ENCODE peak calls at places on chromosomes 3 and 15, in five cellular contexts. Q is brain microvascular endothelial cell, O is hepatocyte, B is Peyer's patch, A is uterus. E is an unnamed sample.

GRCh38 chr15:53193149-53193548 is 403.0 kb upstream of the ONECUT1 start:
- DNase-seq in Q (no peak), O (peak), B (no peak), A (no peak), E (no peak)

GRCh38 chr3:64344721-64345207 is 119.5 kb upstream of the PRICKLE2 start:
- DNase-seq in Q (peak), O (peak), B (no peak), A (peak), E (no peak)

GRCh38 chr3:189204467-189204866 is 32.7 kb downstream of the TPRG1 start:
- DNase-seq in Q (no peak), O (no peak), B (no peak), A (no peak), E (no peak)

GRCh38 chr15:100029045-100029444 is 295.8 kb upstream of the LYSMD4 start:
- DNase-seq in Q (no peak), O (no peak), B (no peak), A (no peak), E (no peak)

GRCh38 chr15:79283252-79284048 is 928 bp downstream of the ANKRD34C start:
- DNase-seq in Q (peak), O (peak), B (no peak), A (no peak), E (peak)

GRCh38 chr15:45630958-45631691 is 3.7 kb upstream of the SQOR start:
- DNase-seq in Q (peak), O (peak), B (no peak), A (peak), E (no peak)

GRCh38 chr3:158625881-158626280 is 18.4 kb upstream of the GFM1 start:
- DNase-seq in Q (no peak), O (no peak), B (no peak), A (no peak), E (no peak)

GRCh38 chr3:33064929-33065328 is 32.0 kb downstream of the GLB1 start:
- DNase-seq in Q (no peak), O (no peak), B (no peak), A (no peak), E (no peak)

GRCh38 chr15:82133251-82133650 is 87.4 kb upstream of the MEX3B start:
- DNase-seq in Q (no peak), O (no peak), B (no peak), A (no peak), E (no peak)

GRCh38 chr15:29127506-29128430 is 141.9 kb downstream of the NSMCE3 start:
- DNase-seq in Q (no peak), O (no peak), B (no peak), A (no peak), E (no peak)

GRCh38 chr3:66181764-66182163 is 39.0 kb upstream of the SLC25A26 start:
- DNase-seq in Q (no peak), O (no peak), B (no peak), A (no peak), E (no peak)

GRCh38 chr3:126834596-126835471 is 130.8 kb downstream of the CHCHD6 start:
- DNase-seq in Q (no peak), O (no peak), B (no peak), A (no peak), E (no peak)

GRCh38 chr3:49534581-49535495 is 19.4 kb upstream of the BSN start:
- DNase-seq in Q (no peak), O (peak), B (no peak), A (no peak), E (peak)

GRCh38 chr15:40282870-40283614 is at the start of gene ANKRD63:
- DNase-seq in Q (no peak), O (no peak), B (peak), A (no peak), E (no peak)

GRCh38 chr15:82613764-82614163 is 33.4 kb downstream of the CPEB1 start:
- DNase-seq in Q (no peak), O (no peak), B (no peak), A (peak), E (no peak)

GRCh38 chr3:170726976-170727661 is 141.2 kb upstream of the SLC7A14 start:
- DNase-seq in Q (peak), O (no peak), B (no peak), A (no peak), E (no peak)

GRCh38 chr3:41710646-41711388 is 251.1 kb downstream of the ULK4 start:
- DNase-seq in Q (peak), O (no peak), B (no peak), A (no peak), E (no peak)

GRCh38 chr3:129196601-129197000 is 12.9 kb upstream of the CNBP start:
- DNase-seq in Q (no peak), O (no peak), B (no peak), A (no peak), E (no peak)

GRCh38 chr3:43217633-43218032 is 68.7 kb upstream of the SNRK start:
- DNase-seq in Q (no peak), O (no peak), B (no peak), A (no peak), E (no peak)

GRCh38 chr3:64954995-64955636 is 267.3 kb upstream of the ADAMTS9 start:
- DNase-seq in Q (no peak), O (no peak), B (no peak), A (no peak), E (no peak)

GRCh38 chr3:73868688-73869315 is 244.1 kb upstream of the PDZRN3 start:
- DNase-seq in Q (peak), O (peak), B (no peak), A (no peak), E (no peak)

GRCh38 chr3:46083956-46084355 is 56.7 kb upstream of the XCR1 start:
- DNase-seq in Q (no peak), O (no peak), B (no peak), A (no peak), E (no peak)

GRCh38 chr3:8900065-8900464 is 63.2 kb downstream of the RAD18 start:
- DNase-seq in Q (no peak), O (no peak), B (no peak), A (no peak), E (no peak)

GRCh38 chr3:117526485-117527079 is 817.0 kb downstream of the TUSC7 start:
- DNase-seq in Q (peak), O (peak), B (no peak), A (no peak), E (peak)

GRCh38 chr3:108554913-108555571 is 34.2 kb downstream of the CIP2A start:
- DNase-seq in Q (no peak), O (no peak), B (no peak), A (no peak), E (no peak)

DNA sequence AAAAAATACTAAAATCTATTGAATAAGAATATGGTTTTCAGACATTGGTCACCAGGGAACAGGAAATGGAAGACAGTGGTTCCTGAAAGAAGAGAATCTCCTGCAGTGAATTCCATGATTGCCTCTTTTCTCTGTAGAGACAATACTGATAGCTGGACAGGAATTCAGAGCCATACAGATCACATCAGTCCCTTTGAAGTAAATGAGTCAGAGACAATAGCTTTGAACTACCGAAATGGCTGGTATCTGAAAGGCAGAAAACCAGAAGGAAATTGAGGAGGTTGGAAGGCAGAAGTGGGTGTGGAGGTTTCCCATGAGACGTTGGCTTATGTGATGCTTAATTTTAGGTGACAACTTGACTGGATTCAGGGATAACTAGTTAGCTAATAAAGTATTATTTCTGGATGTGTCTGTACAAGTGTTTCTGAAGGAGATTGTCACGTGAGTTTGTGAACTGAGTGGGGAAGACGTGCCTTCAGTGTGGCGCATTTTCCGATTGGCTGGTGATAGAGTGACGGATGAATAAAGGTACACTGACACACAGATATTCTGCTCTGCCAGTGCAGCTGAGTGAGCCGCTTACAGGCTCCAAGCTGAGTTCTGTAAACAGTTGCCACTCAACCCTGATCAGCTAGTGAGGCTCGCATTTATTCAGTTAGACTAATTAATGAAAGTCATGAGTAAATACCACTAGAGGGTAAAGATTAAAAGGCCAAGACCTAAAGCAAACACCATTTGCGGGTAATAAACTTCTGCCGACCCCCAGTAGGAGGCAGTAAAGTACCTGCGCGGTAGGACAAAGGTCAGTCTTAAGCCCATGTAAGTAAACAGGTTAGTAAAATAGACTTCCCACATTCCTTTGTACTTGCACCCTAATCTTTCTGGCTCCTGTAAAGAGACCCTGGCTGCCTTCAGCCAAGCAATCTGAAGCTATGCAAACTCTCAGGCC is 1298.6 kb downstream of the SI start:
- DNase-seq in Q (no peak), O (peak), B (no peak), A (no peak), E (no peak)
- TF ChIP-seq CTCF in Q (no peak), O (peak), B (no peak), A (no peak), E (no peak)

GRCh38 chr15:34757262-34757661 is 2.5 kb upstream of the GJD2 start:
- DNase-seq in Q (no peak), O (no peak), B (no peak), A (no peak), E (no peak)

GRCh38 chr15:34754171-34754580 is 622 bp downstream of the GJD2 start:
- DNase-seq in Q (no peak), O (no peak), B (no peak), A (no peak), E (no peak)

GRCh38 chr15:34755419-34755773 is 598 bp upstream of the GJD2 start:
- DNase-seq in Q (no peak), O (no peak), B (no peak), A (no peak), E (no peak)

GRCh38 chr15:34753236-34753894 is 1.4 kb downstream of the GJD2 start:
- DNase-seq in Q (peak), O (peak), B (no peak), A (no peak), E (no peak)

GRCh38 chr15:34754674-34755418 is at the start of gene GJD2:
- DNase-seq in Q (no peak), O (peak), B (no peak), A (no peak), E (no peak)
- H3K4me3 ChIP-seq in Q (no peak), O (peak), B (no peak), A (no peak), E (peak)

DNA sequence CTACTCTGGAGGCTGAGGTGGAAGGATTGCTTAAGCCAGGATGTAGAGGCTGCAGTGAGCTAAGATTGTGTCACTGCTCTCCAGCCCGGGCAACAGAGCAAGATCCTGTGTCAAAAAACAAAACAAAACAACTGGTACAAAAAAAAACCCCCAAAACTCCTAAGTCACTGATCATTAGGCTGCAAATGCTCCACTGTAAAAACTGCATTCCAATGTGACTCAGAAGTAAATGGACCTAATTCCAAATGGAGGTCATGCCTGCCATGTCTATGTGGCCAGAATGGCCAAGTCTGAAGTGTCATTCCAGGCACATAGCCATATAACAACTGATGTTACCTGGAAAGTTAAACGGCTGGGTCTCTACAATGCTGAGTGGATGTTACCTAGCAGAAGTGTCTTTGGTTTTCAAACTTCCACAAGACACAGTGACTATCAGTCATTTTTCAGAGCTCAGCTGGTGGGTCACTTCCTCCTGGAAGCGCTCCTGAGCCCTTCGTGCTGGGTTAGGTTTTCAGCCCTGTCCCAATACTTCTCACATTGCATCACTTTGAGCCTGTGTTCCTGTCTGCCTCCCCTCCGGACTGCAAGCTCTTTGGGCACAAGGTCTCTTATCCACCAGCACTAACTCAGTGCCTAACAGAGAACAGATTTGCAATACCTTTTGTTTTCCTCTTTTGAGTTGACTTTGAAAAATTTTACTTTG is 10.6 kb downstream of the FSTL1 start:
- DNase-seq in Q (no peak), O (no peak), B (no peak), A (no peak), E (no peak)
- H3K27ac ChIP-seq in Q (peak), O (peak), B (peak), A (peak), E (no peak)

GRCh38 chr3:52054689-52055511 is 1.5 kb downstream of the DUSP7 start:
- DNase-seq in Q (no peak), O (no peak), B (peak), A (peak), E (no peak)
- TF ChIP-seq CTCF in Q (peak), O (peak), B (no peak), A (no peak), E (peak)

DNA sequence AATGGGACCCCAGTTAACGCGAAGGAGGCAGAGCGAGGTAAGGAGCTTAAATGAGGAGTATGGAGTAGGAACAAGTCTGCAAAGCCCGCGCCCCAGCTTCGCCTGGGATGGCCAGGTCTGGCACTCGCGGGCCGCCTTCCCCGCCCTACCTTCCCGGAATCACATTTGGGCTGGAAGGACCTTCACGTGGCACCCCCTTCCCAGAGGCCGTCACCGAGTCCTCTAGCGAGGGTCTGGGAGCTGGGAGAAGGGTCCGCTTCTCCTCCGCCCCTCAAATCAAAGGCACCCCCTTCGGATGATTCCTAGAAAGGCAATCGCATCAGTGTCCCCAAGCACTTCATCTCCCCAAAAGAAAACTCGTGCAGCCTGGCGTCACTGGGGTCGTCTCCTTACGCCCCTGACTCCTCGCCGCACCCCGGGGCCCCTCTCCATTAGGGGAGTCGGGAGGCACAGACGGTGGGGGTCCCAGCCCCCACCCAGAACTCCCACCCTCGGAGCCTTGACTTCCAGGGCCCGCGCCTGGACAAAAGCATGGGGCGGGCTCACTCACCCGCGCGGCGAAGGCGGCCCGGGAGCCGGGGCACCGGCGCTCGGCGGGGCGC is 375 bp downstream of the MYLK start:
- DNase-seq in Q (no peak), O (peak), B (no peak), A (peak), E (no peak)
- H3K4me3 ChIP-seq in Q (peak), O (peak), B (peak), A (peak), E (peak)

GRCh38 chr3:82783188-82783587 is 1021.7 kb upstream of the GBE1 start:
- DNase-seq in Q (no peak), O (no peak), B (no peak), A (no peak), E (no peak)
- H3K27ac ChIP-seq in Q (no peak), O (no peak), B (no peak), A (no peak), E (no peak)

GRCh38 chr15:74172751-74173544 is 562 bp upstream of the ISLR start:
- DNase-seq in Q (no peak), O (peak), B (peak), A (peak), E (no peak)
- TF ChIP-seq CTCF in Q (no peak), O (no peak), B (no peak), A (no peak), E (no peak)

GRCh38 chr3:30810617-30811016 is 83.8 kb downstream of the GADL1 start:
- DNase-seq in Q (no peak), O (no peak), B (no peak), A (peak), E (no peak)
- H3K4me3 ChIP-seq in Q (no peak), O (no peak), B (no peak), A (no peak), E (no peak)

DNA sequence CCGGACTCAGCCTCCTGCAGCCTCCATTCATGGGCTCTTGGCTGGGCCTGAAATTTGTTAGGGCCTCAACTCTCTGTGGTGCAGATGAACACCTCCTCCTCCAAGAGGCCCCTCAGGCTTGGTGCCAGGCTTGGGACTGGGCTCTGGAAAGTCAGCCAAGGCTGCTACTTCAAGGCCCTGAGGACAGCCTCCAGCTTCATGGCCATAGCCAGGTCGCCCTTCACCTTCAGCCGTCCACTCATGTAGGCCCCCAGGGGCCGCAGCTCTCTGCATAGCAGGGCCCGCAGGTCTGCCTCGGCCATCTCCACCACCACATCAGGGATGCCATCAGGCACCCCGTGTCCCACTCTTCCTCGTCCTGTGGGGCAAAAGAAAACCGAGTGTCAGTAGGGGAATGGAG is 8.3 kb downstream of the STOML1 start:
- DNase-seq in Q (no peak), O (no peak), B (peak), A (no peak), E (no peak)
- H3K27ac ChIP-seq in Q (no peak), O (peak), B (peak), A (peak), E (peak)